ENCODE peak calls at places on chromosomes 13 and 19, in nine cellular contexts. I is hepatic stellate cell; E is CD4-positive, CD25-positive, alpha-beta regulatory T cell; K is GM03348; P is NCI-H774; W is CMK; N is CD8-positive, alpha-beta T cell; A is tibial artery; G is hypothalamus. F is an unnamed sample.

GRCh38 chr19:41821003-41821735 is 23.3 kb downstream of the LYPD4 start:
- DNase-seq in I (peak), E (peak), K (peak), P (peak), W (no peak), N (peak), A (no peak), G (no peak), F (no peak)

GRCh38 chr19:46416077-46416709 is 2.8 kb upstream of the CCDC8 start:
- DNase-seq in I (peak), E (no peak), K (peak), P (peak), W (peak), N (no peak), A (peak), G (peak), F (peak)

GRCh38 chr19:39858541-39858940 is 12.4 kb upstream of the FBL start:
- DNase-seq in I (no peak), E (no peak), K (no peak), P (no peak), W (no peak), N (no peak), A (no peak), G (no peak), F (no peak)

GRCh38 chr19:20247016-20247683 is 80.1 kb downstream of the ZNF486 start:
- DNase-seq in I (peak), E (no peak), K (peak), P (peak), W (no peak), N (peak), A (no peak), G (peak), F (peak)

GRCh38 chr19:17830567-17831418 is 9.5 kb upstream of the INSL3 start:
- DNase-seq in I (peak), E (peak), K (peak), P (peak), W (peak), N (no peak), A (no peak), G (peak), F (no peak)

GRCh38 chr19:3146677-3147100 is 10.9 kb downstream of the GNA15 start:
- DNase-seq in I (no peak), E (peak), K (no peak), P (no peak), W (no peak), N (peak), A (no peak), G (no peak), F (no peak)

GRCh38 chr19:21835429-21835809 is 563 bp downstream of the ZNF43 start:
- DNase-seq in I (no peak), E (no peak), K (no peak), P (peak), W (no peak), N (no peak), A (peak), G (no peak), F (no peak)

GRCh38 chr13:111178417-111178816 is 63.3 kb downstream of the ARHGEF7 start:
- DNase-seq in I (peak), E (no peak), K (no peak), P (no peak), W (no peak), N (no peak), A (peak), G (no peak), F (no peak)

GRCh38 chr19:51272183-51272817 is 21.4 kb downstream of the SIGLECL1 start:
- DNase-seq in I (no peak), E (no peak), K (no peak), P (no peak), W (no peak), N (no peak), A (no peak), G (no peak), F (no peak)

GRCh38 chr19:6730153-6730804 is 7.1 kb downstream of the GPR108 start:
- DNase-seq in I (no peak), E (peak), K (no peak), P (no peak), W (peak), N (no peak), A (no peak), G (peak), F (peak)

GRCh38 chr13:23599083-23599925 is 29.1 kb downstream of the TNFRSF19 start:
- DNase-seq in I (no peak), E (no peak), K (no peak), P (no peak), W (no peak), N (no peak), A (no peak), G (no peak), F (no peak)

GRCh38 chr13:21121616-21122015 is 54.7 kb downstream of the SKA3 start:
- DNase-seq in I (no peak), E (no peak), K (no peak), P (no peak), W (no peak), N (no peak), A (no peak), G (no peak), F (no peak)

GRCh38 chr13:46962286-46962941 is 65.6 kb upstream of the HTR2A start:
- DNase-seq in I (no peak), E (no peak), K (peak), P (no peak), W (no peak), N (no peak), A (no peak), G (no peak), F (no peak)

GRCh38 chr19:4477034-4477801 is 5.1 kb downstream of the HDGFL2 start:
- DNase-seq in I (no peak), E (no peak), K (no peak), P (no peak), W (no peak), N (no peak), A (no peak), G (no peak), F (no peak)

GRCh38 chr13:59750860-59751259 is 412.9 kb downstream of the DIAPH3 start:
- DNase-seq in I (peak), E (no peak), K (peak), P (no peak), W (no peak), N (no peak), A (no peak), G (peak), F (peak)

GRCh38 chr13:46728777-46729176 is 68.2 kb downstream of the ESD start:
- DNase-seq in I (no peak), E (no peak), K (peak), P (no peak), W (peak), N (no peak), A (no peak), G (no peak), F (no peak)

GRCh38 chr19:9187191-9187590 is 8.4 kb downstream of the OR7D2 start:
- DNase-seq in I (no peak), E (no peak), K (no peak), P (no peak), W (no peak), N (no peak), A (no peak), G (no peak), F (no peak)

GRCh38 chr13:114155923-114156883 is 22.9 kb upstream of the CFAP97D2 start:
- DNase-seq in I (no peak), E (no peak), K (no peak), P (no peak), W (no peak), N (no peak), A (no peak), G (no peak), F (no peak)

GRCh38 chr13:52892925-52893324 is 44.5 kb upstream of the PCDH8 start:
- DNase-seq in I (no peak), E (no peak), K (no peak), P (no peak), W (no peak), N (no peak), A (no peak), G (no peak), F (no peak)

GRCh38 chr13:30431269-30431950 is 9.1 kb downstream of the UBE2L5 start:
- DNase-seq in I (no peak), E (no peak), K (no peak), P (no peak), W (no peak), N (no peak), A (no peak), G (no peak), F (no peak)

GRCh38 chr13:24668955-24669354 is 11.3 kb upstream of the ATP12A start:
- DNase-seq in I (no peak), E (no peak), K (no peak), P (no peak), W (no peak), N (no peak), A (no peak), G (no peak), F (no peak)

GRCh38 chr19:51172223-51172622 is 30.1 kb downstream of the SIGLEC7 start:
- DNase-seq in I (no peak), E (no peak), K (no peak), P (no peak), W (no peak), N (no peak), A (no peak), G (no peak), F (no peak)

GRCh38 chr19:38425810-38426466 is at the start of gene RASGRP4:
- DNase-seq in I (no peak), E (peak), K (no peak), P (no peak), W (peak), N (peak), A (no peak), G (peak), F (no peak)

GRCh38 chr19:30302076-30302475 is 70.1 kb upstream of the ZNF536 start:
- DNase-seq in I (no peak), E (no peak), K (no peak), P (no peak), W (no peak), N (no peak), A (no peak), G (no peak), F (no peak)

GRCh38 chr19:2867025-2867991 is at the start of gene ZNF556:
- DNase-seq in I (peak), E (no peak), K (peak), P (no peak), W (no peak), N (no peak), A (no peak), G (no peak), F (no peak)